ENCODE peak calls at places on chromosomes 16 and 17, in ten cellular contexts. I is AG04449; R is choroid plexus epithelial cell; J is stimulated activated naive CD4-positive, alpha-beta T cell; P is activated T-helper 2 cell treated with anti-CD3 and anti-CD28 coated beads, Interferon-gamma antibody, Interleukin-2, Interleukin-4, amounts not matched to agents 10 μg/mL and 5 μg/mL and 100 μg/mL, durations not matched to agents 14 hours and 24 hours and 36 hours; T is A549; B is psoas muscle; H is T follicular helper cell; F is NCI-H1417; L is naive thymus-derived CD8-positive, alpha-beta T cell. Q is an unnamed sample.

GRCh38 chr17:77943971-77944370 is 14.5 kb upstream of the TNRC6C start:
- DNase-seq in I (no peak), R (no peak), J (no peak), P (no peak), T (no peak), B (no peak), H (no peak), F (no peak), L (no peak), Q (no peak)

GRCh38 chr16:22684282-22685161 is 129.4 kb upstream of the HS3ST2 start:
- DNase-seq in I (no peak), R (peak; percentile 45), J (no peak), P (no peak), T (no peak), B (no peak), H (no peak), F (no peak), L (no peak), Q (no peak)

GRCh38 chr16:57374067-57374534 is 1.8 kb downstream of the CX3CL1 start:
- DNase-seq in I (no peak), R (peak; percentile 14), J (no peak), P (no peak), T (no peak), B (no peak), H (no peak), F (no peak), L (no peak), Q (no peak)

GRCh38 chr16:88770459-88771293 is 14.3 kb downstream of the PIEZO1 start:
- DNase-seq in I (no peak), R (peak; percentile 96), J (peak; percentile 31), P (no peak), T (peak; percentile 45), B (peak; percentile 81), H (no peak), F (peak; percentile 31), L (peak; percentile 37), Q (peak; percentile 56)

GRCh38 chr17:31917065-31917529 is 15.6 kb upstream of the UTP6 start:
- DNase-seq in I (no peak), R (no peak), J (no peak), P (no peak), T (no peak), B (no peak), H (no peak), F (no peak), L (peak; percentile 9), Q (no peak)

GRCh38 chr16:56233795-56234566 is 42.7 kb downstream of the GNAO1 start:
- DNase-seq in I (no peak), R (no peak), J (no peak), P (no peak), T (no peak), B (no peak), H (no peak), F (no peak), L (no peak), Q (no peak)

GRCh38 chr17:9057310-9057709 is 36.0 kb downstream of the NTN1 start:
- DNase-seq in I (no peak), R (no peak), J (no peak), P (no peak), T (no peak), B (no peak), H (no peak), F (no peak), L (no peak), Q (no peak)

GRCh38 chr16:75620326-75621169 is 2.5 kb downstream of the ADAT1 start:
- DNase-seq in I (no peak), R (no peak), J (no peak), P (no peak), T (no peak), B (no peak), H (peak; percentile 24), F (no peak), L (no peak), Q (peak; percentile 54)

GRCh38 chr17:6437466-6437865 is 2.5 kb upstream of the AIPL1 start:
- DNase-seq in I (no peak), R (no peak), J (no peak), P (no peak), T (no peak), B (no peak), H (no peak), F (peak; percentile 22), L (no peak), Q (no peak)

GRCh38 chr17:81096741-81097133 is 61.8 kb downstream of the BAIAP2 start:
- DNase-seq in I (no peak), R (peak; percentile 17), J (no peak), P (no peak), T (no peak), B (no peak), H (no peak), F (no peak), L (no peak), Q (no peak)

GRCh38 chr16:10045291-10045775 is 136.9 kb downstream of the GRIN2A start:
- DNase-seq in I (no peak), R (no peak), J (no peak), P (no peak), T (no peak), B (no peak), H (no peak), F (no peak), L (no peak), Q (no peak)

GRCh38 chr17:19398301-19399181 is 11.6 kb upstream of the MFAP4 start:
- DNase-seq in I (no peak), R (peak; percentile 83), J (no peak), P (no peak), T (peak; percentile 45), B (peak; percentile 81), H (no peak), F (no peak), L (no peak), Q (no peak)

GRCh38 chr16:47984669-47985068 is 171.1 kb downstream of the ABCC12 start:
- DNase-seq in I (no peak), R (peak; percentile 33), J (no peak), P (no peak), T (no peak), B (no peak), H (no peak), F (no peak), L (no peak), Q (no peak)

GRCh38 chr17:20999841-21000532 is 42.8 kb downstream of the USP22 start:
- DNase-seq in I (no peak), R (no peak), J (no peak), P (no peak), T (no peak), B (peak; percentile 39), H (no peak), F (no peak), L (no peak), Q (no peak)

GRCh38 chr16:57764341-57765159 is 29.0 kb downstream of the KATNB1 start:
- DNase-seq in I (peak; percentile 33), R (peak; percentile 79), J (no peak), P (peak; percentile 23), T (peak; percentile 98), B (peak; percentile 49), H (peak; percentile 3), F (no peak), L (no peak), Q (no peak)

GRCh38 chr17:72392056-72393010 is 271.5 kb downstream of the SOX9 start:
- DNase-seq in I (no peak), R (peak; percentile 80), J (no peak), P (no peak), T (peak; percentile 78), B (no peak), H (no peak), F (peak; percentile 96), L (no peak), Q (no peak)

GRCh38 chr16:86946396-86946795 is 368.0 kb downstream of the FOXL1 start:
- DNase-seq in I (no peak), R (no peak), J (no peak), P (no peak), T (peak; percentile 11), B (peak; percentile 32), H (no peak), F (no peak), L (no peak), Q (no peak)

GRCh38 chr16:49701867-49702494 is 153.9 kb downstream of the ZNF423 start:
- DNase-seq in I (no peak), R (peak; percentile 64), J (no peak), P (no peak), T (no peak), B (peak; percentile 88), H (no peak), F (no peak), L (no peak), Q (no peak)

GRCh38 chr16:75947626-75948239 is 221.4 kb upstream of the CPHXL start:
- DNase-seq in I (no peak), R (no peak), J (no peak), P (no peak), T (no peak), B (no peak), H (no peak), F (no peak), L (no peak), Q (no peak)

GRCh38 chr16:30896203-30896889 is at the start of gene CTF1:
- DNase-seq in I (peak; percentile 75), R (peak; percentile 82), J (no peak), P (no peak), T (no peak), B (peak; percentile 88), H (no peak), F (no peak), L (no peak), Q (no peak)